ENCODE peak calls at places on chromosomes 3 and 15, in four cellular contexts. Q is RWPE2, X is heart left ventricle, K is SK-N-SH. U is an unnamed sample.

GRCh38 chr3:65995030-65995429 is 43.7 kb downstream of the MAGI1 start:
- DNase-seq in X (no peak), K (no peak), Q (no peak), U (no peak)

GRCh38 chr15:80405554-80405850 is 1.3 kb downstream of the ARNT2 start:
- DNase-seq in Q (no peak), K (no peak), X (no peak), U (no peak)

GRCh38 chr3:181134873-181135272 is 145.3 kb upstream of the DNAJC19 start:
- DNase-seq in Q (no peak), X (no peak), K (no peak), U (no peak)

GRCh38 chr15:31235298-31236183 is 91.1 kb upstream of the KLF13 start:
- DNase-seq in Q (peak; percentile 69), K (peak; percentile 85), X (peak; percentile 85), U (no peak)

GRCh38 chr3:14143271-14143605 is 18.4 kb downstream of the TMEM43 start:
- DNase-seq in X (no peak), K (no peak), Q (no peak), U (no peak)

GRCh38 chr3:45508659-45509037 is 85.9 kb upstream of the LIMD1 start:
- DNase-seq in X (no peak), Q (no peak), K (no peak), U (no peak)

GRCh38 chr3:147616998-147617619 is 207.9 kb downstream of the ZIC1 start:
- DNase-seq in Q (no peak), X (no peak), K (peak; percentile 4), U (no peak)

GRCh38 chr3:196788509-196788908 is 48.9 kb downstream of the PAK2 start:
- DNase-seq in X (no peak), Q (no peak), K (peak; percentile 40), U (peak; percentile 37)

GRCh38 chr3:146019508-146019907 is 141.5 kb downstream of the PLOD2 start:
- DNase-seq in Q (no peak), K (no peak), X (no peak), U (no peak)

GRCh38 chr15:35545316-35545824 is 595 bp downstream of the DPH6 start:
- DNase-seq in Q (no peak), X (peak; percentile 61), K (peak; percentile 44), U (peak; percentile 13)

GRCh38 chr3:129994883-129995559 is 20.5 kb downstream of the TRH start:
- DNase-seq in Q (no peak), K (no peak), X (no peak), U (no peak)

GRCh38 chr3:193086688-193087087 is 154.3 kb upstream of the PLAAT1 start:
- DNase-seq in X (no peak), K (no peak), Q (no peak), U (no peak)

GRCh38 chr3:177484206-177484605 is 286.9 kb upstream of the TBL1XR1 start:
- DNase-seq in K (no peak), X (no peak), Q (no peak), U (no peak)

GRCh38 chr15:70046716-70047369 is 50.9 kb downstream of the TLE3 start:
- DNase-seq in K (no peak), X (no peak), Q (peak; percentile 51), U (peak; percentile 33)

GRCh38 chr15:60396964-60397771 is 618 bp downstream of the ANXA2 start:
- DNase-seq in K (peak; percentile 70), Q (peak; percentile 83), X (peak; percentile 80), U (peak; percentile 82)

GRCh38 chr3:174784206-174784934 is 74.8 kb upstream of the NAALADL2 start:
- DNase-seq in X (no peak), Q (no peak), K (no peak), U (no peak)

GRCh38 chr15:80207887-80208286 is 44.1 kb downstream of the CTXND1 start:
- DNase-seq in Q (no peak), X (no peak), K (no peak), U (no peak)

GRCh38 chr3:40843851-40844548 is 319.2 kb downstream of the ZNF621 start:
- DNase-seq in Q (no peak), X (no peak), K (peak; percentile 5), U (no peak)

GRCh38 chr3:184344579-184345350 is 7.4 kb downstream of the FAM131A start:
- DNase-seq in X (no peak), Q (no peak), K (no peak), U (peak; percentile 74)

GRCh38 chr3:127289646-127290575 is 2.1 kb upstream of the PRR20G start:
- DNase-seq in K (no peak), Q (no peak), X (no peak), U (no peak)

GRCh38 chr15:57387011-57387410 is 10.7 kb downstream of the CGNL1 start:
- DNase-seq in X (no peak), Q (no peak), K (no peak), U (no peak)

GRCh38 chr15:57384816-57385215 is 8.5 kb downstream of the CGNL1 start:
- DNase-seq in K (no peak), Q (no peak), X (no peak), U (no peak)

GRCh38 chr15:57384024-57384423 is 7.7 kb downstream of the CGNL1 start:
- DNase-seq in Q (no peak), X (no peak), K (no peak), U (no peak)

GRCh38 chr15:57387644-57388076 is 11.4 kb downstream of the CGNL1 start:
- DNase-seq in Q (no peak), K (no peak), X (no peak), U (no peak)

DNA sequence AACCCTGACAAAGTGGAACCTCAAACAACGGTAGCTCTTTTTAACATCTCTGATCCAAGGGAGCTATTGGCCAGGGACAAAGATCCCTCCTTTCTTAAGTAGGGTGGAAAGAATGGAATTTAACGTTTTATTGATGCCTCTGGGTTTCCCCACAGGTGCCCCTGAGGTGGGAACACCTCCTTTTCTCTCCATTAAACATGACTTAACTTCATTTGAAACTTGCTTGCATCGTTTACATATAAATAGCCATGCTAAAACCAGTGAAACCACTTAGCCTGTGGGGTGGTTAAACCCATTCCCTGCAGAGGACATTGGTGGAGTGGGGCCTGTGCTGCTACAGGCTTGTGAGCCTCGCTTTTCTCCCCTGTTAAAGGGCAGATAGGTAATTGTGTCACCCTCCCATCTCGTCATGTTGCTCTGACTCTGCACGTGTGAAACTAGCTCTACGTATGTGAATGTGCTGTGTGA is 9.7 kb downstream of the CGNL1 start:
- DNase-seq in K (no peak), X (no peak), Q (no peak), U (peak; percentile 33)
- H3K4me3 ChIP-seq in K (no peak overlapping the region), X (no peak overlapping the region), Q (no peak overlapping the region), U (peak overlapping the region; percentile 24)

DNA sequence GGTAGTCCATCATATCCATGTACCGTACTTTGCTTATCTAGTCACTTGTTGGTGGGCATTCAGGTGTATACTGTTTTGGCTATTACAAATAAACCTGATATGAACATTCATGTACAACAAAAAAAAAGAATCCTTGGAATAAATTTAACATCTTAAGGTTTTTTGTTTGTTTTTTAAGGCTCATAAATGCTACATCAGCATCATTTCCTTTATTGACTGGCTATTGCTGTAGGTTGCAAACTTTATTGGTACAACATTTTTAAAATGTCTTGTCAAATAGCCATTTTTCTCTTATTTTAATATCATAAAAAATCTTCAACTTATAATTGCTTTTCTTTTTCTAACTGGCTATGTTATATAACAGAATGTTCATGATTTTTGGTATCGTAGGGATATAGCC is 16.2 kb downstream of the DHFR2 start:
- DNase-seq in Q (no peak), K (no peak), X (no peak), U (no peak)
- H3K27me3 ChIP-seq in Q (no peaks in the 10 kb centered on the region), K (no peaks in the 10 kb centered on the region), X (no peaks in the 10 kb centered on the region), U (no peaks in the 10 kb centered on the region)

GRCh38 chr3:172598904-172599303 is 75.7 kb upstream of the TNFSF10 start:
- DNase-seq in Q (no peak), K (no peak), X (no peak), U (no peak)

GRCh38 chr3:172596394-172596706 is 73.1 kb upstream of the TNFSF10 start:
- DNase-seq in K (no peak), X (no peak), Q (no peak), U (no peak)

GRCh38 chr3:172592898-172593669 is 69.9 kb upstream of the TNFSF10 start:
- DNase-seq in X (no peak), Q (no peak), K (no peak), U (no peak)

GRCh38 chr3:172591876-172592771 is 68.9 kb upstream of the TNFSF10 start:
- DNase-seq in K (no peak), Q (no peak), X (no peak), U (no peak)

GRCh38 chr3:172595648-172596393 is 72.6 kb upstream of the TNFSF10 start:
- DNase-seq in Q (no peak), X (no peak), K (no peak), U (peak; percentile 49)
- H3K4me3 ChIP-seq in Q (peak overlapping the region; percentile 7), X (peak overlapping the region; percentile 29), K (no peak overlapping the region), U (no peak overlapping the region)

DNA sequence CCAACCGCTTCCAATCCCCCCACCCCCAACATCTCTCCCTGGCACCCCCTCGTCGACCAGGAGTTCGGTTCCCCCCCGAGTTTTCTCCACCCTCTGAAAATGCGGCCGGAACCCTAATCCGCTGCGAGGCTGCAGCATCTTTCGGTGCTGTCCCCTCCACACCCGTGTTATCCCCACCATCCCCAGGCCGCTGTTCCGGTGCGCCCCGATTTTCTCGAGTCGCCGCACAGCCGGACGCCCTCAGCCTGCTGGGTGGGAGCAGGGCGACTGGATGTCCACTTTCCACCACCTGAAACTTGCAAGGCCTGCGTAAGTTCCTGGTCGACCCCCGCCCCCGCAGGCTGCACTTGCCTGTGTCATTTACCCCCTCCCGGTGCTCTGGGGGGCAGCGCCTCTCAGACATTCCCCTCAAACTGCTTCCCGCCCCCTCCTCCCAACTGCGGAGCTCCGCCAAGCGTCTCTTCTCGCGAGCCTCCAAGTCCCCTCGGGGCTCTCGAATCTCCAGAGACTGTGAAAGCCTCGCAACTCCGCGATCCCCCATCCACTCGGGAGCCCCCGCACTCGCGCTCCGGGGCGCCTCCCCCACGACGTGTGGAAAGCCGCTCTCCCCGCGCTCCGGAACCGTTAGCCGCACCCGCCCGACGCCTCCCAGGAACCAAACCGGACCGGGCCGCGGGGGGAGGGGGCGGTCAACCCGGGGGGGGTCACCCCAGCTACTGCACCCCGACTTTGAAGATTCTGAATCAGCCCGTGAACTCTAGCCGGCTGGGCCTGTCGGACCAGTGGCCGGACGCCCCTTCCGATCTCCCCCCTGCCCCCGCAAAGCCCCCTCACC is 566 bp downstream of the ETV5 start:
- DNase-seq in X (peak; percentile 71), Q (peak; percentile 69), K (peak; percentile 87), U (peak; percentile 88)
- H3K27me3 ChIP-seq in X (no peaks in the 10 kb centered on the region), Q (no peaks in the 10 kb centered on the region), K (no peaks in the 10 kb centered on the region), U (peaks cover 46% of the 10 kb centered on the region)

DNA sequence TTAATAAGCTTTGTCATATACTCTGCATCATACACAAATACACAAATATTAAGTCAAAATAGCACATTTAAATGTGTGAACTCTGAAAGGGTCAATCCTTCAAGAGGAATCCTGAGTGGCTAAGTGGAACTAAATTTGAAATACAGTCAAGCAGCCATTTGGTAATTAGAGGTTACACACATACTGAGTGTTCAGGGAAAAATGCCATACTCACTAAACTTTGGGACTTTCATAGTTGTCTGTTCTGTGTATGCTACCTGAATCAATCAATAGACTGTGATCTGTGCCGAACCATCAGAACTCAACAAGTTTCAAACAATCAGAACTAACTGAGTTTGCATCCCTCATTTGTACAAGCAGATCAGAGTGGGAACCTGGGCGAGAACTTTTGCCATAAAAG is 15.3 kb downstream of the ANKRD28 start:
- DNase-seq in K (no peak), X (no peak), Q (no peak), U (no peak)
- H3K4me3 ChIP-seq in K (peak overlapping the region; percentile 12), X (no peak overlapping the region), Q (no peak overlapping the region), U (no peak overlapping the region)

DNA sequence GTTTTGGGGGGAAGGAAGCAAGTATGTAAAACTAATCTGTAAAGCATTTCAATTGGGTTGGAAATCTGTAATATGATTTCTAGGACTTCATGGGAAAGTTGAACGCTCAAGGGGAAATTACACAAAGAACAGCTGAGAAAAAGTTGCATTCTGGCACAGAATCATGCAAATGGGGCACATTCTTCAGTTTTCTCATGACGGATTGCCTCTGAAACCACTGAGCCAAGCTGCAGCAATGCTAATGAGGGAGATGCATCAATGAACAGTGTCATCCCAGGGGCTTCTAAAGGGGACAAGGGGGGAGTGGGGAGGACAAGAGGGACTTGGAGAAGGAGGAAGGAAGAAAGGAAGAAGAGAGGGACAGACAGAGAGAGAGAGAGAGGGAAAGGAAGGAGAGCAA is 291.4 kb upstream of the ATP11B start:
- DNase-seq in Q (no peak), X (no peak), K (no peak), U (no peak)
- H3K27me3 ChIP-seq in Q (no peaks in the 10 kb centered on the region), X (no peaks in the 10 kb centered on the region), K (no peaks in the 10 kb centered on the region), U (no peaks in the 10 kb centered on the region)